ENCODE peak calls at places on chromosome 14, in ten cellular contexts. W is SK-N-SH; Y is neural progenitor cell; T is tibial artery; C is IMR-90; V is PC-3; G is esophagus squamous epithelium; X is pancreas; L is CD8-positive, alpha-beta T cell; F is suprapubic skin. N is an unnamed sample. For H3K4me1 and H3K27me3, the result is how much of the 10 kb centered on the place peaks cover.

GRCh38 chr14:85037411-85037810 is 492.5 kb upstream of the FLRT2 start:
- DNase-seq in W (no peak), Y (no peak), T (no peak), C (no peak), V (peak), G (no peak), X (no peak), L (no peak), F (no peak), N (no peak)

GRCh38 chr14:67650694-67651093 is 23.7 kb downstream of the VTI1B start:
- DNase-seq in W (no peak), Y (no peak), T (no peak), C (peak), V (no peak), G (no peak), X (no peak), L (no peak), F (no peak), N (no peak)

GRCh38 chr14:63155511-63156189 is 48.6 kb upstream of the RHOJ start:
- DNase-seq in W (no peak), Y (no peak), T (no peak), C (peak), V (no peak), G (no peak), X (no peak), L (no peak), F (no peak), N (no peak)

GRCh38 chr14:91858536-91859275 is 8.6 kb downstream of the TC2N start:
- DNase-seq in W (no peak), Y (no peak), T (peak), C (peak), V (peak), G (no peak), X (no peak), L (no peak), F (no peak), N (no peak)

GRCh38 chr14:28603606-28604005 is 163.0 kb upstream of the FOXG1 start:
- DNase-seq in W (no peak), Y (no peak), T (no peak), C (no peak), V (peak), G (no peak), X (no peak), L (no peak), F (no peak), N (no peak)

GRCh38 chr14:104940526-104941150 is 16.0 kb downstream of the PLD4 start:
- DNase-seq in W (no peak), Y (peak), T (no peak), C (peak), V (peak), G (no peak), X (no peak), L (no peak), F (no peak), N (no peak)

GRCh38 chr14:38125484-38125912 is 82.2 kb upstream of the SSTR1 start:
- DNase-seq in W (no peak), Y (no peak), T (no peak), C (no peak), V (no peak), G (no peak), X (no peak), L (no peak), F (no peak), N (no peak)

GRCh38 chr14:73027546-73027945 is 640 bp upstream of the ZFYVE1 start:
- DNase-seq in W (no peak), Y (no peak), T (no peak), C (no peak), V (no peak), G (no peak), X (no peak), L (no peak), F (no peak), N (no peak)

GRCh38 chr14:103519837-103520212 is 2.8 kb downstream of the CKB start:
- DNase-seq in W (peak), Y (no peak), T (no peak), C (no peak), V (no peak), G (no peak), X (peak), L (no peak), F (no peak), N (no peak)

GRCh38 chr14:29321646-29322045 is 555.1 kb downstream of the FOXG1 start:
- DNase-seq in W (no peak), Y (no peak), T (no peak), C (peak), V (no peak), G (no peak), X (no peak), L (no peak), F (no peak), N (no peak)

GRCh38 chr14:34129927-34130552 is 179.2 kb upstream of the EGLN3 start:
- DNase-seq in W (no peak), Y (no peak), T (no peak), C (no peak), V (no peak), G (no peak), X (no peak), L (no peak), F (no peak), N (no peak)

GRCh38 chr14:95388699-95389098 is 69.0 kb upstream of the CLMN start:
- DNase-seq in W (no peak), Y (no peak), T (no peak), C (no peak), V (peak), G (no peak), X (no peak), L (no peak), F (peak), N (no peak)

GRCh38 chr14:64766430-64767151 is 62.4 kb downstream of the PLEKHG3 start:
- DNase-seq in W (no peak), Y (peak), T (no peak), C (no peak), V (peak), G (no peak), X (peak), L (no peak), F (no peak), N (no peak)

GRCh38 chr14:104221636-104222375 is 83.4 kb downstream of the KIF26A start:
- DNase-seq in W (peak), Y (no peak), T (no peak), C (no peak), V (no peak), G (no peak), X (peak), L (no peak), F (no peak), N (no peak)

GRCh38 chr14:71113376-71113775 is 206.1 kb downstream of the PCNX1 start:
- DNase-seq in W (no peak), Y (no peak), T (no peak), C (peak), V (no peak), G (no peak), X (no peak), L (no peak), F (no peak), N (no peak)

GRCh38 chr14:58772814-58773620 is 135.3 kb downstream of the DACT1 start:
- DNase-seq in W (no peak), Y (peak), T (no peak), C (peak), V (no peak), G (no peak), X (no peak), L (no peak), F (no peak), N (no peak)

GRCh38 chr14:27862684-27863083 is 903.9 kb upstream of the FOXG1 start:
- DNase-seq in W (no peak), Y (no peak), T (no peak), C (no peak), V (no peak), G (no peak), X (no peak), L (no peak), F (no peak), N (no peak)

GRCh38 chr14:59695198-59695597 is 118.6 kb upstream of the CCDC175 start:
- DNase-seq in W (no peak), Y (no peak), T (peak), C (no peak), V (no peak), G (no peak), X (no peak), L (no peak), F (peak), N (no peak)

GRCh38 chr14:91883770-91884169 is 16.4 kb upstream of the TC2N start:
- DNase-seq in W (no peak), Y (no peak), T (peak), C (no peak), V (no peak), G (no peak), X (no peak), L (no peak), F (peak), N (no peak)

GRCh38 chr14:34368971-34369665 is 92.9 kb downstream of the SPTSSA start:
- DNase-seq in W (no peak), Y (no peak), T (no peak), C (no peak), V (no peak), G (no peak), X (no peak), L (no peak), F (no peak), N (no peak)

DNA sequence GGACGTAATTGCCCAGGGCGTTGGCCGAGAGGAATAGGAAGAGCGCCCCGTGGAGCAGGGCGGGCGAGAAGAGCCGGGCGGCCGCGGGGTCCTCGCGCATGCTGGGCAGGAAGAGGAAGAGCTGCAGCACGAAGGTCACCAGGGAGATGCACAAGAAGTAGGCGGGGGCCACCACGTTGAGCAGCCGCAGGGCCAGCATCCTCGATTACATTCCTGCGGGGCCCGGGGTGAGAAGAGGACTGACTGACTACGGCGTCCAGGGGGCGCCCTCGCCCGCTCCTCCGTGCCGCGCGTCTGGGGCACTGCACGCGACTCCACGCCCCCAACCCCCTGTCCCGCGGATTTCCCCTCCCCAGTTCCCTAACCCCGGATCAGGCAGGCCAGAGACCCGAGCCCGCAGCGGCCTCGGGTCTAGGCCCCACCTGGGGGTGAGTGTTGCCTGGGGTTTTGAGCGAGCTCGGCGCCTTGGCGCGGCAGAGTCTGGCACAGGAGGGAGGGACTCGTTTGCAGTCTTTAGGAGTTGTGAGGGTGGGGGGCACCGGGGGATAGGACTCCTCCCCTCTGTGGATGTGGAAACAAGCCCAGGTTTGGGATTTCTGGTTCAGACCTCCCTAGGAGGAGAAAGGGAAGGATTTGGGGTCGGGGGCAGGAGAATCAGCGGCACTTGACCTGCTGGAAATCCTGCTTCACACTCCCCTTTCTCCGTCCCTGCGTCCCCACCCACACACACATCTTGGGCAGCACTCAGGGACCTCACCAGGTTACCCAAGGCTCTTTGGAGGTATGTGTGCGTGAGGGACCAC is 1.9 kb downstream of the ZDHHC22 start:
- DNase-seq in W (peak), Y (peak), T (no peak), C (no peak), V (peak), G (no peak), X (peak), L (no peak), F (no peak), N (no peak)
- TF ChIP-seq CTCF in W (peak), Y (peak), T (no peak), C (peak), V (peak), G (peak), X (no peak), L (no peak), F (no peak), N (no peak)

GRCh38 chr14:101957406-101958234 is 6.8 kb upstream of the DYNC1H1 start:
- DNase-seq in W (no peak), Y (no peak), T (no peak), C (no peak), V (no peak), G (no peak), X (peak), L (no peak), F (no peak), N (no peak)

GRCh38 chr14:101956179-101956885 is 8.0 kb upstream of the DYNC1H1 start:
- DNase-seq in W (no peak), Y (no peak), T (no peak), C (no peak), V (no peak), G (no peak), X (peak), L (no peak), F (peak), N (no peak)

GRCh38 chr14:101954501-101954900 is 9.9 kb upstream of the DYNC1H1 start:
- DNase-seq in W (no peak), Y (no peak), T (no peak), C (no peak), V (no peak), G (no peak), X (peak), L (no peak), F (no peak), N (no peak)

GRCh38 chr14:101953151-101953550 is 11.2 kb upstream of the DYNC1H1 start:
- DNase-seq in W (no peak), Y (no peak), T (no peak), C (no peak), V (no peak), G (no peak), X (peak), L (no peak), F (no peak), N (no peak)

GRCh38 chr14:101955695-101956161 is 8.6 kb upstream of the DYNC1H1 start:
- DNase-seq in W (no peak), Y (no peak), T (no peak), C (no peak), V (no peak), G (no peak), X (peak), L (no peak), F (peak), N (no peak)
- H3K4me1 ChIP-seq in W (under half), Y (under half), T (under half), C (under half), V (under half), G (under half), X (under half), L (under half), F (under half), N (under half)

DNA sequence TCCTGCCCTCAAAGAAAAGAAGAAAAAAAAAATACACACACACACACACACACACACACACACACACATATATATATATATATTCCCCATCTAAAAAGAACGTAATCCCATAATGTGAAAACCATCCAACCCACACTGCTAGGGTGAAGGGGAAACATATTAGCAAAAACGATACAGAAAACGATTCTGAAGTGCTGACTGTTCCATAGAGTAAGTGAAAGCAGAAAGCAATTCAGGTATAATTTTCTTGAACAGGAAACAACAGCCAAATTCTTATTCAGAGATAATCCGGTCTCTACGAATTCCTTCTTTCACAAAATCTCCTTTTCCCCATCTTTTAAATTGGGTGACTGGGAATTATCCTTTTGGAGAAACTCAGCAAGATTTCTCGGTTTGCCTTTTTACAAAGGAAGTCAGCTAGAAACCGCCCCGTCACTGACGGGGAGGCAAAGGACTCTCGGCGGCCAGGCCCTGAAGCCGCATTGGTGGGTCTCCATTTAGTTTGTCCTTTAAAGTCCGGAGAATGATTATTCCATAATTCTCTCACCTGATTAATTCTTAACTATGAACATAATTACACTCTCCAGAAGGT is 393.4 kb downstream of the NOVA1 start:
- DNase-seq in W (no peak), Y (peak), T (no peak), C (no peak), V (no peak), G (no peak), X (no peak), L (no peak), F (no peak), N (no peak)
- H3K27me3 ChIP-seq in W (half or more), Y (under half), T (under half), C (under half), V (under half), G (under half), X (under half), L (under half), F (under half), N (under half)

GRCh38 chr14:55298423-55298822 is 27.2 kb downstream of the FBXO34 start:
- DNase-seq in W (no peak), Y (no peak), T (no peak), C (no peak), V (no peak), G (no peak), X (no peak), L (no peak), F (no peak), N (peak)
- TF ChIP-seq CTCF in W (no peak), Y (no peak), T (no peak), C (no peak), V (no peak), G (no peak), X (no peak), L (no peak), F (no peak), N (no peak)

GRCh38 chr14:22508662-22509035 is 80.4 kb downstream of the DAD1 start:
- DNase-seq in W (no peak), Y (peak), T (no peak), C (no peak), V (no peak), G (no peak), X (no peak), L (no peak), F (no peak), N (no peak)

GRCh38 chr14:22505309-22505708 is 83.7 kb downstream of the DAD1 start:
- DNase-seq in W (no peak), Y (no peak), T (no peak), C (no peak), V (no peak), G (no peak), X (no peak), L (no peak), F (no peak), N (no peak)

GRCh38 chr14:22506778-22507351 is 82.2 kb downstream of the DAD1 start:
- DNase-seq in W (no peak), Y (no peak), T (no peak), C (no peak), V (no peak), G (no peak), X (no peak), L (no peak), F (no peak), N (no peak)

GRCh38 chr14:22508150-22508457 is 80.9 kb downstream of the DAD1 start:
- DNase-seq in W (no peak), Y (no peak), T (no peak), C (no peak), V (no peak), G (no peak), X (no peak), L (no peak), F (no peak), N (no peak)

DNA sequence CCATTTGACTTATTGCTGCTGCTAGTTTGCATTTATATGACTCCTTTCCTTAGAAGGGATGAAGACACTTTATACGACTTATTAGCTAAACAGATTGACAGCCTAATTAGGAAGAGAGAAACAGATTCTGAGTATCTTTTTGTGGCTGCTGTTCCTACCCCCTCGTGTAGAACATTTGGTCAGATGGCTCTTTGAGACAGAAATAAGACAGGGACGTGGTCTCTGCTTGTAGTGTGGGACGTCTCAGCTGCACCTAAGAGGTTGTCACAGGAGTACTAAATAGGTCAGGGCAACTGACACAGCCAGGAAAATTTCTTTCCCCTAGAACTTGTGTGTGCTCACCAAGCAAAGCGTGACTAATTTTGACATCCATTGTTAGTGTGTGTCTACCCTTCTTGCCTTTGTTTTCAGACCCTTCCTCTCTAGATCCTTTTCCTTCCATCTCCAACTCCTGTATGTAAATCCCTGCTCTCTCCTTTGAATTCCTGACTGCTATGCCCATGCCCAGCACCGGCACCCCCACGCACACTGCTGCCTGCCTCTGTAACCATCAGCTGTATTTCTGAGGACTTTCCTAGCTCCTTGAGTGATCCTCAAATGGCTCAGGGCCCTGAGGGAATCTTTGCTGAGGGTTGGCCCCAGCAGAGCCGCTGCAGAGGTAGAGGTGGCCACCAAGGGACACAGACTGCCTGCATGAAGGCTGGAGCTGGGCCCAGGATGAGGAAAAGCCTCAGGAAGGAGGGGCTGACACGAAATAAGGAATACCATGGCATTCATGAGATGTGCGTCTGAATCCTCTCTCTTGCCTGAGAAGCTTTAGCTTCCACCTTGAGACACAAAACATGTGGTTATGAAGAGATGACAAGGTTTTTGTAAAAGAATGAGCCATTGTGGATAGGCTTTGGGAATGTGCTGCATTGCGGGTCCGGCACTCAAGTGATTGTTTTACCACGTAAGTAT is 83.0 kb downstream of the DAD1 start:
- DNase-seq in W (no peak), Y (no peak), T (no peak), C (no peak), V (no peak), G (no peak), X (no peak), L (no peak), F (no peak), N (no peak)
- H3K4me1 ChIP-seq in W (under half), Y (under half), T (under half), C (under half), V (under half), G (under half), X (under half), L (half or more), F (under half), N (under half)

GRCh38 chr14:36281309-36281708 is 39.1 kb downstream of the MBIP start:
- DNase-seq in W (no peak), Y (no peak), T (no peak), C (no peak), V (no peak), G (no peak), X (no peak), L (no peak), F (no peak), N (no peak)
- H3K27me3 ChIP-seq in W (under half), Y (under half), T (under half), C (under half), V (half or more), G (under half), X (under half), L (under half), F (under half), N (under half)

GRCh38 chr14:36091096-36091495 is 85.4 kb downstream of the PTCSC3 start:
- DNase-seq in W (no peak), Y (no peak), T (no peak), C (peak), V (peak), G (no peak), X (no peak), L (no peak), F (no peak), N (peak)
- TF ChIP-seq CTCF in W (no peak), Y (no peak), T (no peak), C (no peak), V (no peak), G (no peak), X (no peak), L (no peak), F (no peak), N (no peak)

GRCh38 chr14:74569826-74570591 is 42.0 kb downstream of the LTBP2 start:
- DNase-seq in W (no peak), Y (no peak), T (no peak), C (peak), V (peak), G (no peak), X (no peak), L (no peak), F (no peak), N (no peak)
- H3K4me1 ChIP-seq in W (half or more), Y (under half), T (half or more), C (half or more), V (half or more), G (half or more), X (under half), L (under half), F (half or more), N (under half)

DNA sequence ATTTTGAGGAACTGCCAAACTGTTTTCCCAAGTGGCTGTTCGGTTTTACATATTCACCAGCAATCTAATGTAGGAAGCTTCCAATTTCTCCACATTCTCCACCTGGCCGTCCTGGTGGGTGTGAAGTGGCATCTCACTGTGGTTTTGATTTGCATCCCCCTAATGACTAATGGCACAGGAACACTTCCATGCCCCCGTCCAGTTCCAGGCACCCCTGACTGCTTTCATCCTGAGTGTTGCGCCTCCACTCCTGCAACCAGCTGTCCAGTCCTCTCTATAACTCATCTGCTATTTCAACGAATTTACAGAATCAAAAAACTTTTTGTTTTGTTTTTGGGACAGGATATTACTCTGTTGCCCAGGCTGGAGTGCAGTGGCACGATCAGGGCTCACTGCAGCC is 5.6 kb downstream of the STXBP6 start:
- DNase-seq in W (no peak), Y (no peak), T (no peak), C (no peak), V (no peak), G (no peak), X (no peak), L (no peak), F (no peak), N (no peak)
- H3K27me3 ChIP-seq in W (under half), Y (under half), T (under half), C (under half), V (under half), G (under half), X (under half), L (under half), F (under half), N (under half)